ENCODE peak calls at places on chromosome 10, in five cellular contexts. S is neuronal stem cell, X is right lobe of liver, G is Peyer's patch, Z is K562. W is an unnamed sample. For H3K27me3, the result is how much of the 10 kb centered on the place peaks cover.

GRCh38 chr10:34644245-34644644 is 170.9 kb downstream of the PARD3 start:
- DNase-seq in S (no peak), X (no peak), G (no peak), Z (no peak), W (no peak)

GRCh38 chr10:35191523-35191922 is 64.9 kb downstream of the CREM start:
- DNase-seq in S (no peak), X (peak), G (no peak), Z (no peak), W (no peak)

GRCh38 chr10:121237718-121238117 is 360.5 kb downstream of the FGFR2 start:
- DNase-seq in S (no peak), X (no peak), G (no peak), Z (peak), W (no peak)

GRCh38 chr10:99232357-99232999 is 3.2 kb downstream of the HPSE2 start:
- DNase-seq in S (peak), X (no peak), G (no peak), Z (no peak), W (no peak)

GRCh38 chr10:72162978-72163377 is 52.8 kb upstream of the ANAPC16 start:
- DNase-seq in S (no peak), X (no peak), G (no peak), Z (no peak), W (no peak)

GRCh38 chr10:30510184-30510931 is 76.4 kb downstream of the MAP3K8 start:
- DNase-seq in S (no peak), X (peak), G (no peak), Z (peak), W (no peak)

GRCh38 chr10:86970152-86970886 is 2.0 kb downstream of the ADIRF start:
- DNase-seq in S (no peak), X (no peak), G (peak), Z (no peak), W (no peak)

GRCh38 chr10:57018452-57018851 is 657.4 kb upstream of the ZWINT start:
- DNase-seq in S (no peak), X (no peak), G (no peak), Z (no peak), W (peak)

GRCh38 chr10:104689105-104689504 is 48.0 kb downstream of the SORCS3 start:
- DNase-seq in S (no peak), X (no peak), G (no peak), Z (no peak), W (no peak)

GRCh38 chr10:30759423-30759822 is 129.9 kb upstream of the LYZL2 start:
- DNase-seq in S (no peak), X (no peak), G (no peak), Z (no peak), W (no peak)

GRCh38 chr10:113493943-113494342 is 58.9 kb upstream of the HABP2 start:
- DNase-seq in S (no peak), X (no peak), G (no peak), Z (no peak), W (no peak)

GRCh38 chr10:113492181-113492580 is 60.7 kb upstream of the HABP2 start:
- DNase-seq in S (no peak), X (no peak), G (no peak), Z (no peak), W (no peak)

GRCh38 chr10:113496124-113496523 is 56.7 kb upstream of the HABP2 start:
- DNase-seq in S (no peak), X (no peak), G (no peak), Z (no peak), W (no peak)

GRCh38 chr10:113494736-113495135 is 58.1 kb upstream of the HABP2 start:
- DNase-seq in S (no peak), X (no peak), G (no peak), Z (no peak), W (no peak)

DNA sequence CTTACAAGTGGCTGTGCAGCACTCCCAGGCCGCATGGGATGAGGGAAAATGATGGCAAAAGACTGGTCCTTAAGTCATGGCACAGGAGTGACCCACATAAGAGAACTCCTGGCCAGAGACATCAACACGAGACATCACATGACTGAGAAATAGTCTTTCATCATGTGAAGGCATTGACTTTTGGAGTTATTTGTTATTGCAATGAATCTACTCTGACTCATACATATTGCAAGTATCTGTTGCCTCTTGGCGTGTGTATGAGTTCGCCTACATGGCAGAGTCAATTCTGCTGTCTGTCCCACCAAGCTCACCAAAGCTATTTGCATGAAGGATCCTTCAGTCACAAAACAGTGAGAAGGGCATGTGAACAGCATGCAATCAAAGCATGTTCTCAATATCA is 59.7 kb upstream of the HABP2 start:
- DNase-seq in S (no peak), X (no peak), G (no peak), Z (no peak), W (no peak)
- H3K4me3 ChIP-seq in S (no peak), X (no peak), G (no peak), Z (no peak), W (no peak)

GRCh38 chr10:111078505-111079185 is 1.8 kb downstream of the ADRA2A start:
- DNase-seq in S (no peak), X (no peak), G (no peak), Z (no peak), W (no peak)

GRCh38 chr10:111081595-111081994 is 4.8 kb downstream of the ADRA2A start:
- DNase-seq in S (no peak), X (no peak), G (no peak), Z (no peak), W (no peak)

GRCh38 chr10:111079241-111079760 is 2.5 kb downstream of the ADRA2A start:
- DNase-seq in S (no peak), X (no peak), G (no peak), Z (no peak), W (no peak)

GRCh38 chr10:111079781-111080180 is 3.0 kb downstream of the ADRA2A start:
- DNase-seq in S (no peak), X (no peak), G (no peak), Z (no peak), W (no peak)

DNA sequence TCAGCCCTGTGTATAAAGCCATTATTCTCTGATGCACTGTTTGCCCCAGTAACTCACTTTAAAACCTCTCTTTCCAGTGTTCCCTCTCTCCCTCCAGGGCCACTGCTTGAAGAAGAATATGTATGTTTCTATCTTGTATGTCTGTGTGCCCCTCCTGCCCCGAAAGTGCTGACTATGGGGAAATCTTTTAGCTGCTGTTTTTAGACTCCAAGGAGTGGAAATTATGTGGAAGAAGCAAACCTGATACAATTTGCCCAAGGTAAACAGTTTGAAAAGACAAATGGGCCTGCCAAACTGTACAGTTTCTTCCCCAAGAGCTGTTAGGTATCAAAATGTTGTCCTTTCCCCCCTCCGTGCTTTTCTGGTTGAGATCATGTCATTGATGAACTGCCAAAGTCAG is 3.4 kb downstream of the ADRA2A start:
- DNase-seq in S (no peak), X (no peak), G (no peak), Z (no peak), W (no peak)
- H3K27me3 ChIP-seq in S (half or more), X (under half), G (under half), Z (under half), W (under half)

GRCh38 chr10:133276100-133276434 is 601 bp downstream of the ADAM8 start:
- DNase-seq in S (no peak), X (no peak), G (no peak), Z (no peak), W (no peak)
- H3K4me3 ChIP-seq in S (no peak), X (no peak), G (peak), Z (peak), W (no peak)

DNA sequence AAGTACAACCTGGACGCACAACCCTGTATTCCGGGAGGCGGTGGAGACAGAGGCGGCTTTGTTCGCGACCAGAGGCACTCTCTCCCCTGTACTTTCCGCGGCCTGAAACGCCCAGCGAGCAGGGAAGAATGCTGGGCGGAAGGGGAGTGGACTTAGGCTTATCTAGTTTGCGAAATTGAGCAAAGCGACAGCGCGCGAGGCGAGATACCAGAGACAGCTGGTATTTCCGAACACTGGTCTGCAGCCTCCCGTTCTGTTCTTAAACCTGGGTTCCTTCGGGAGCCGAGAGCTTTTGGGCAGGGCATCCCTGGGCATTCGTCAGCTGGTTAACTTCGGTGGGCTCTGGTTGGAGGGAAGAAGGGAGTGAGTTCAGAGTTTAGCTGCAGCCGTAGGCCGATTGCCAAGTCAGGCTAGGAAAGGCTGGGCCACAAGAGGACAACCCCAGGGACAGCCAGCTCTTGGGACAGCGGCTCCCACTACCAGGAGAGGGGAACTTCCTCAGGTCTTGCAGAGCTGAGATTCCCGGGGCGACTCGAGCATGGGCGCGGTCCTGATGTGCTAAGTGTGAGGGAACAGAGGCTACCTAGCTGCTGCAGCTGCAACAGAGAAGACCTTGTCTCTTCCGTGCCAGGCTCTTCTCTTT is 3.9 kb downstream of the HMX3 start:
- DNase-seq in S (no peak), X (peak), G (no peak), Z (peak), W (no peak)
- H3K27me3 ChIP-seq in S (half or more), X (half or more), G (under half), Z (under half), W (under half)

GRCh38 chr10:119306514-119306951 is 99.2 kb downstream of the GRK5 start:
- DNase-seq in S (no peak), X (no peak), G (peak), Z (peak), W (no peak)
- H3K4me3 ChIP-seq in S (no peak), X (no peak), G (peak), Z (no peak), W (no peak)

GRCh38 chr10:114393886-114394285 is 10.4 kb downstream of the AFAP1L2 start:
- DNase-seq in S (no peak), X (no peak), G (no peak), Z (no peak), W (no peak)
- H3K27me3 ChIP-seq in S (under half), X (under half), G (under half), Z (under half), W (under half)

GRCh38 chr10:132631348-132631735 is 93.8 kb downstream of the INPP5A start:
- DNase-seq in S (no peak), X (peak), G (peak), Z (no peak), W (no peak)
- H3K4me3 ChIP-seq in S (no peak), X (no peak), G (no peak), Z (no peak), W (no peak)

GRCh38 chr10:49606981-49607535 is 3.1 kb upstream of the SLC18A3 start:
- DNase-seq in S (peak), X (peak), G (peak), Z (peak), W (peak)
- H3K27me3 ChIP-seq in S (half or more), X (under half), G (under half), Z (under half), W (under half)

W was measured in HAP-1.